ENCODE peak calls at places on chromosomes 3 and 15, in seven cellular contexts. J, M, U, V, T, P and G are unnamed samples.

GRCh38 chr3:188914556-188914955 is 257.2 kb upstream of the TPRG1 start:
- DNase-seq in J (no peak), M (no peak), U (no peak), V (peak), T (no peak), P (no peak), G (no peak)

GRCh38 chr3:67489816-67490215 is 164.6 kb downstream of the SUCLG2 start:
- DNase-seq in J (no peak), M (no peak), U (no peak), V (peak), T (no peak), P (no peak), G (no peak)

GRCh38 chr3:66335671-66336070 is 114.9 kb downstream of the SLC25A26 start:
- DNase-seq in J (no peak), M (no peak), U (no peak), V (no peak), T (no peak), P (no peak), G (no peak)

GRCh38 chr3:52372822-52373504 is 56.8 kb downstream of the DNAH1 start:
- DNase-seq in J (no peak), M (peak), U (no peak), V (no peak), T (no peak), P (no peak), G (peak)

GRCh38 chr15:74995779-74996765 is 709 bp downstream of the SCAMP5 start:
- DNase-seq in J (peak), M (no peak), U (peak), V (no peak), T (no peak), P (no peak), G (peak)

GRCh38 chr3:52216585-52217408 is 8.6 kb downstream of the TLR9 start:
- DNase-seq in J (no peak), M (no peak), U (peak), V (peak), T (peak), P (no peak), G (no peak)

GRCh38 chr3:75192065-75192658 is 472.0 kb upstream of the FRG2C start:
- DNase-seq in J (peak), M (peak), U (peak), V (peak), T (peak), P (no peak), G (peak)

GRCh38 chr3:43960448-43960840 is 269.7 kb downstream of the ABHD5 start:
- DNase-seq in J (no peak), M (peak), U (no peak), V (no peak), T (no peak), P (no peak), G (no peak)

GRCh38 chr15:70947369-70948335 is 55.0 kb downstream of the LRRC49 start:
- DNase-seq in J (no peak), M (no peak), U (no peak), V (no peak), T (no peak), P (no peak), G (no peak)

GRCh38 chr15:53312707-53313106 is 446.8 kb downstream of the WDR72 start:
- DNase-seq in J (no peak), M (no peak), U (no peak), V (no peak), T (no peak), P (no peak), G (no peak)

GRCh38 chr15:94234300-94234699 is 2.9 kb downstream of the MCTP2 start:
- DNase-seq in J (no peak), M (no peak), U (no peak), V (no peak), T (no peak), P (no peak), G (no peak)

GRCh38 chr15:22903961-22904534 is 65.6 kb downstream of the NIPA2 start:
- DNase-seq in J (no peak), M (no peak), U (no peak), V (no peak), T (no peak), P (no peak), G (no peak)

GRCh38 chr3:152430223-152431002 is 161.7 kb downstream of the MBNL1 start:
- DNase-seq in J (no peak), M (no peak), U (no peak), V (no peak), T (no peak), P (no peak), G (no peak)

GRCh38 chr3:150727653-150728502 is 24.2 kb upstream of the ERICH6 start:
- DNase-seq in J (no peak), M (peak), U (no peak), V (no peak), T (no peak), P (no peak), G (no peak)

GRCh38 chr15:65828566-65828965 is 36.5 kb upstream of the DENND4A start:
- DNase-seq in J (no peak), M (no peak), U (no peak), V (no peak), T (no peak), P (no peak), G (no peak)

GRCh38 chr3:41143421-41144031 is 55.8 kb upstream of the CTNNB1 start:
- DNase-seq in J (no peak), M (no peak), U (no peak), V (no peak), T (no peak), P (no peak), G (no peak)

GRCh38 chr15:81531141-81531592 is 157.2 kb upstream of the TMC3 start:
- DNase-seq in J (no peak), M (no peak), U (no peak), V (peak), T (no peak), P (no peak), G (peak)

GRCh38 chr3:42807929-42808328 is 1.3 kb upstream of the ACKR2 start:
- DNase-seq in J (no peak), M (no peak), U (no peak), V (no peak), T (no peak), P (no peak), G (no peak)

GRCh38 chr15:99057697-99058420 is 47.0 kb upstream of the SYNM start:
- DNase-seq in J (no peak), M (no peak), U (no peak), V (no peak), T (no peak), P (peak), G (no peak)

DNA sequence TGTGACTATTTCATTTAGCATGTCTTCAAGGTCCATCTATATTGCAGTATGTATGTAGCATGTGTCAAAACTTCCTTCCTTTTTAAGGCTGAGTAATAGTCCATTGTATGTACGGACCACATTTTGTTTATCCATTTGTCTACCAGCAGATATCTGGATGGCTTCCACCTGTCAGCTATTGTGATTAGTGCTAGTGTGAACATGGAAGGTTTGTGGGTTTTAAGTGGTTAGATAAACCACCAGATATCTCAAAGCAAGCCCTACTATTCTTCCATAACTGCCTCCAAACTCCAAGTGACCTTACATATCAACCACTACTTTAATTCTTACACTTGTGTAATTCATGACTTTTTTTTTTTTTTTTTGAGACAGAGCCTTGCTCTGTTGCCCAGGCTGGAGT is 134.6 kb downstream of the TMCC1 start:
- DNase-seq in J (no peak), M (no peak), U (no peak), V (no peak), T (no peak), P (no peak), G (no peak)
- TF ChIP-seq USF2 in J (no peak), M (no peak), U (no peak), V (no peak), T (no peak), P (no peak), G (no peak)

GRCh38 chr3:15211934-15212333 is 5.9 kb downstream of the CAPN7 start:
- DNase-seq in J (no peak), M (no peak), U (no peak), V (no peak), T (no peak), P (no peak), G (no peak)
- TF ChIP-seq USF2 in J (no peak), M (no peak), U (no peak), V (no peak), T (no peak), P (no peak), G (no peak)

GRCh38 chr3:123089611-123090301 is 22.9 kb downstream of the PDIA5 start:
- DNase-seq in J (no peak), M (no peak), U (no peak), V (no peak), T (no peak), P (no peak), G (no peak)
- TF ChIP-seq USF2 in J (no peak), M (no peak), U (no peak), V (no peak), T (no peak), P (no peak), G (no peak)

GRCh38 chr15:44045217-44045616 is 149.9 kb downstream of the FRMD5 start:
- DNase-seq in J (no peak), M (no peak), U (no peak), V (no peak), T (no peak), P (no peak), G (no peak)

GRCh38 chr15:44045661-44046060 is 149.4 kb downstream of the FRMD5 start:
- DNase-seq in J (no peak), M (no peak), U (no peak), V (no peak), T (no peak), P (no peak), G (no peak)
- TF ChIP-seq USF2 in J (no peak), M (no peak), U (no peak), V (no peak), T (no peak), P (no peak), G (no peak)